ENCODE peak calls at places on chromosome 7, in seven cellular contexts. One of them, this sample, is unnamed.

GRCh38 chr7:139596626-139597025 is 73.1 kb downstream of the CLEC2L start:
- DNase-seq in OCI-LY7: no peak
- DNase-seq in GM23338: no peak
- DNase-seq in GM12878: no peak
- DNase-seq in H1: no peak
- DNase-seq in hepatocyte: no peak
- DNase-seq in astrocyte: no peak
- DNase-seq in this sample: no peak

GRCh38 chr7:28953628-28954027 is 4.5 kb downstream of the TRIL start:
- DNase-seq in OCI-LY7: no peak
- DNase-seq in GM23338: no peak
- DNase-seq in GM12878: no peak
- DNase-seq in H1: no peak
- DNase-seq in hepatocyte: no peak
- DNase-seq in astrocyte: peak; percentile 71
- DNase-seq in this sample: no peak

GRCh38 chr7:30465342-30466170 is 13.0 kb downstream of the NOD1 start:
- DNase-seq in OCI-LY7: no peak
- DNase-seq in GM23338: no peak
- DNase-seq in GM12878: no peak
- DNase-seq in H1: no peak
- DNase-seq in hepatocyte: no peak
- DNase-seq in astrocyte: no peak
- DNase-seq in this sample: no peak

GRCh38 chr7:5625938-5626337 is 155.5 kb downstream of the RNF216 start:
- DNase-seq in OCI-LY7: no peak
- DNase-seq in GM23338: no peak
- DNase-seq in GM12878: no peak
- DNase-seq in H1: no peak
- DNase-seq in hepatocyte: peak; percentile 38
- DNase-seq in astrocyte: peak; percentile 90
- DNase-seq in this sample: peak; percentile 38

GRCh38 chr7:35753761-35754603 is 46.9 kb upstream of the SEPTIN7 start:
- DNase-seq in OCI-LY7: no peak
- DNase-seq in GM23338: no peak
- DNase-seq in GM12878: no peak
- DNase-seq in H1: no peak
- DNase-seq in hepatocyte: peak; percentile 57
- DNase-seq in astrocyte: peak; percentile 10
- DNase-seq in this sample: no peak

GRCh38 chr7:40983106-40983505 is 719.8 kb downstream of the INHBA start:
- DNase-seq in OCI-LY7: no peak
- DNase-seq in GM23338: no peak
- DNase-seq in GM12878: no peak
- DNase-seq in H1: no peak
- DNase-seq in hepatocyte: no peak
- DNase-seq in astrocyte: no peak
- DNase-seq in this sample: no peak

GRCh38 chr7:15686209-15686956 is at the start of gene MEOX2:
- DNase-seq in OCI-LY7: no peak
- DNase-seq in GM23338: peak; percentile 63
- DNase-seq in GM12878: no peak
- DNase-seq in H1: no peak
- DNase-seq in hepatocyte: peak; percentile 47
- DNase-seq in astrocyte: peak; percentile 12
- DNase-seq in this sample: no peak

GRCh38 chr7:129423700-129424410 is 10.4 kb upstream of the STRIP2 start:
- DNase-seq in OCI-LY7: no peak
- DNase-seq in GM23338: no peak
- DNase-seq in GM12878: no peak
- DNase-seq in H1: no peak
- DNase-seq in hepatocyte: no peak
- DNase-seq in astrocyte: peak; percentile 10
- DNase-seq in this sample: peak; percentile 53

GRCh38 chr7:31056775-31057346 is 4.8 kb downstream of the ADCYAP1R1 start:
- DNase-seq in OCI-LY7: no peak
- DNase-seq in GM23338: peak; percentile 64
- DNase-seq in GM12878: no peak
- DNase-seq in H1: no peak
- DNase-seq in hepatocyte: no peak
- DNase-seq in astrocyte: no peak
- DNase-seq in this sample: peak; percentile 3

GRCh38 chr7:111532625-111533024 is 29.7 kb downstream of the IMMP2L start:
- DNase-seq in OCI-LY7: no peak
- DNase-seq in GM23338: no peak
- DNase-seq in GM12878: no peak
- DNase-seq in H1: no peak
- DNase-seq in hepatocyte: no peak
- DNase-seq in astrocyte: no peak
- DNase-seq in this sample: no peak

GRCh38 chr7:132687981-132688383 is 111.7 kb upstream of the PLXNA4 start:
- DNase-seq in OCI-LY7: no peak
- DNase-seq in GM23338: no peak
- DNase-seq in GM12878: no peak
- DNase-seq in H1: peak; percentile 39
- DNase-seq in hepatocyte: no peak
- DNase-seq in astrocyte: no peak
- DNase-seq in this sample: no peak

DNA sequence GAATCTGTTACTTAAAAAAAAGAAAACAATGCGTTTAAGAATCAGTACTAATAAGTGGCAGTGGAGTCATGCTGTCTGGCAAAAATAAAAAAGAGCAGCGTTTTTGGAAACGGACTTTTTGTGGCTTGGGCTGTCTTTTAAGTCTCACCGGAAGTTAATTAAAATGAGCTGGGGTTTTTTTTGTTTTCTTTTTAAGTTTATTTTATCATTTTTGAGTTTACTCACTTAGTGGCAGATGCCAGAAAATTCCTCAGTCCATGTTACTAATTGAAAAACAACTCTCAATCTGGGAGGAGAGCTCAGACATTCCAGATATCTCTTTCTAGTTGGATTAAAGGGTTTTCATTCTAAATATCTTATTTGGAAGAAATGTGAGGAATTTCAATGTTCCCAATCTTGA is 133.8 kb upstream of the AGR3 start:
- DNase-seq in OCI-LY7: no peak
- DNase-seq in GM23338: no peak
- DNase-seq in GM12878: no peak
- DNase-seq in H1: no peak
- DNase-seq in hepatocyte: no peak
- DNase-seq in astrocyte: peak; percentile 80
- DNase-seq in this sample: no peak
- H3K4me2 ChIP-seq in OCI-LY7: no peak overlapping the region
- H3K4me2 ChIP-seq in GM23338: no peak overlapping the region
- H3K4me2 ChIP-seq in GM12878: no peak overlapping the region
- H3K4me2 ChIP-seq in H1: no peak overlapping the region
- H3K4me2 ChIP-seq in hepatocyte: no peak overlapping the region
- H3K4me2 ChIP-seq in astrocyte: peak overlapping the region; percentile 36
- H3K4me2 ChIP-seq in this sample: no peak overlapping the region

GRCh38 chr7:158838238-158838637 is 8.9 kb upstream of the ESYT2 start:
- DNase-seq in OCI-LY7: no peak
- DNase-seq in GM23338: no peak
- DNase-seq in GM12878: no peak
- DNase-seq in H1: no peak
- DNase-seq in hepatocyte: no peak
- DNase-seq in astrocyte: no peak
- DNase-seq in this sample: no peak

GRCh38 chr7:158832994-158833393 is 3.7 kb upstream of the ESYT2 start:
- DNase-seq in OCI-LY7: no peak
- DNase-seq in GM23338: no peak
- DNase-seq in GM12878: no peak
- DNase-seq in H1: no peak
- DNase-seq in hepatocyte: no peak
- DNase-seq in astrocyte: no peak
- DNase-seq in this sample: no peak

GRCh38 chr7:158836692-158837091 is 7.4 kb upstream of the ESYT2 start:
- DNase-seq in OCI-LY7: no peak
- DNase-seq in GM23338: no peak
- DNase-seq in GM12878: no peak
- DNase-seq in H1: no peak
- DNase-seq in hepatocyte: no peak
- DNase-seq in astrocyte: no peak
- DNase-seq in this sample: no peak

GRCh38 chr7:158837790-158838189 is 8.5 kb upstream of the ESYT2 start:
- DNase-seq in OCI-LY7: no peak
- DNase-seq in GM23338: no peak
- DNase-seq in GM12878: no peak
- DNase-seq in H1: no peak
- DNase-seq in hepatocyte: no peak
- DNase-seq in astrocyte: no peak
- DNase-seq in this sample: no peak

GRCh38 chr7:158834799-158835784 is 5.8 kb upstream of the ESYT2 start:
- DNase-seq in OCI-LY7: no peak
- DNase-seq in GM23338: no peak
- DNase-seq in GM12878: no peak
- DNase-seq in H1: no peak
- DNase-seq in hepatocyte: no peak
- DNase-seq in astrocyte: no peak
- DNase-seq in this sample: no peak
- H2AFZ ChIP-seq in OCI-LY7: no peak overlapping the region
- H2AFZ ChIP-seq in GM23338: no peak overlapping the region
- H2AFZ ChIP-seq in GM12878: no peak overlapping the region
- H2AFZ ChIP-seq in H1: no peak overlapping the region
- H2AFZ ChIP-seq in hepatocyte: no peak overlapping the region
- H2AFZ ChIP-seq in astrocyte: no peak overlapping the region
- H2AFZ ChIP-seq in this sample: no peak overlapping the region

GRCh38 chr7:95693551-95694333 is 78.6 kb upstream of the DYNC1I1 start:
- DNase-seq in OCI-LY7: no peak
- DNase-seq in GM23338: no peak
- DNase-seq in GM12878: no peak
- DNase-seq in H1: no peak
- DNase-seq in hepatocyte: no peak
- DNase-seq in astrocyte: no peak
- DNase-seq in this sample: peak; percentile 15

GRCh38 chr7:95691464-95691863 is 80.9 kb upstream of the DYNC1I1 start:
- DNase-seq in OCI-LY7: no peak
- DNase-seq in GM23338: no peak
- DNase-seq in GM12878: no peak
- DNase-seq in H1: no peak
- DNase-seq in hepatocyte: no peak
- DNase-seq in astrocyte: no peak
- DNase-seq in this sample: peak; percentile 70

GRCh38 chr7:95687759-95688343 is 84.5 kb upstream of the DYNC1I1 start:
- DNase-seq in OCI-LY7: peak; percentile 8
- DNase-seq in GM23338: peak; percentile 64
- DNase-seq in GM12878: no peak
- DNase-seq in H1: no peak
- DNase-seq in hepatocyte: peak; percentile 52
- DNase-seq in astrocyte: no peak
- DNase-seq in this sample: peak; percentile 56

GRCh38 chr7:95688931-95689453 is 83.4 kb upstream of the DYNC1I1 start:
- DNase-seq in OCI-LY7: no peak
- DNase-seq in GM23338: no peak
- DNase-seq in GM12878: no peak
- DNase-seq in H1: no peak
- DNase-seq in hepatocyte: no peak
- DNase-seq in astrocyte: no peak
- DNase-seq in this sample: peak; percentile 52

GRCh38 chr7:95690367-95690947 is 81.9 kb upstream of the DYNC1I1 start:
- DNase-seq in OCI-LY7: peak; percentile 43
- DNase-seq in GM23338: peak; percentile 65
- DNase-seq in GM12878: peak; percentile 8
- DNase-seq in H1: no peak
- DNase-seq in hepatocyte: peak; percentile 53
- DNase-seq in astrocyte: peak; percentile 18
- DNase-seq in this sample: peak; percentile 51
- H3K4me3 ChIP-seq in OCI-LY7: no peak overlapping the region
- H3K4me3 ChIP-seq in GM23338: peak overlapping the region; percentile 27
- H3K4me3 ChIP-seq in GM12878: no peak overlapping the region
- H3K4me3 ChIP-seq in H1: no peak overlapping the region
- H3K4me3 ChIP-seq in hepatocyte: no peak overlapping the region
- H3K4me3 ChIP-seq in astrocyte: no peak overlapping the region
- H3K4me3 ChIP-seq in this sample: no peak overlapping the region

GRCh38 chr7:149240637-149241036 is 1.2 kb downstream of the ZNF212 start:
- DNase-seq in OCI-LY7: no peak
- DNase-seq in GM23338: no peak
- DNase-seq in GM12878: no peak
- DNase-seq in H1: no peak
- DNase-seq in hepatocyte: no peak
- DNase-seq in astrocyte: no peak
- DNase-seq in this sample: no peak

GRCh38 chr7:149248777-149249176 is 9.3 kb downstream of the ZNF212 start:
- DNase-seq in OCI-LY7: no peak
- DNase-seq in GM23338: no peak
- DNase-seq in GM12878: no peak
- DNase-seq in H1: no peak
- DNase-seq in hepatocyte: no peak
- DNase-seq in astrocyte: no peak
- DNase-seq in this sample: no peak

GRCh38 chr7:149241695-149242094 is 2.2 kb downstream of the ZNF212 start:
- DNase-seq in OCI-LY7: no peak
- DNase-seq in GM23338: no peak
- DNase-seq in GM12878: no peak
- DNase-seq in H1: no peak
- DNase-seq in hepatocyte: no peak
- DNase-seq in astrocyte: no peak
- DNase-seq in this sample: no peak

GRCh38 chr7:149245744-149246143 is 6.3 kb downstream of the ZNF212 start:
- DNase-seq in OCI-LY7: no peak
- DNase-seq in GM23338: no peak
- DNase-seq in GM12878: no peak
- DNase-seq in H1: no peak
- DNase-seq in hepatocyte: no peak
- DNase-seq in astrocyte: no peak
- DNase-seq in this sample: no peak

DNA sequence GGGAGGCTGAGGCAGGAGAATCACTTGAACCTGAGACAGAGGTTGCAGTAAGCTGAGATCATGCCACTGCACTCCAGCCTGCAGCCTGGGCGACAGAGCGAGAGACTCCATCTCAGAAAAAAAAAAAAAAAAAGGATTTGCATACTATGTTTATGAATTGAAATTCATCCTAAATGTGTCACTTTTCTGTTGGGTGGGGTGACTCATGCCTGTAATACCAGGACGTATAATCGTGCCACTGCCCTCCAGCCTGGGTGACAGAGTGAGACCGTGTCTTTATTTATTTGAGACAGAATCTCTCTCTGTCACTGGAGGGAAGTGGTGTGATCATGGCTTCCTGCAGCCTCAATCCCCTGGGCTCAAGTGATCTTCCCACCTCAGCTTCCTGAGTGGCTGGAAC is 5.8 kb downstream of the ZNF212 start:
- DNase-seq in OCI-LY7: no peak
- DNase-seq in GM23338: no peak
- DNase-seq in GM12878: no peak
- DNase-seq in H1: no peak
- DNase-seq in hepatocyte: no peak
- DNase-seq in astrocyte: no peak
- DNase-seq in this sample: peak; percentile 44
- H3K4me2 ChIP-seq in OCI-LY7: no peak overlapping the region
- H3K4me2 ChIP-seq in GM23338: no peak overlapping the region
- H3K4me2 ChIP-seq in GM12878: no peak overlapping the region
- H3K4me2 ChIP-seq in H1: no peak overlapping the region
- H3K4me2 ChIP-seq in hepatocyte: no peak overlapping the region
- H3K4me2 ChIP-seq in astrocyte: no peak overlapping the region
- H3K4me2 ChIP-seq in this sample: no peak overlapping the region

GRCh38 chr7:25927626-25927978 is 224.4 kb upstream of the NFE2L3 start:
- DNase-seq in OCI-LY7: no peak
- DNase-seq in GM23338: no peak
- DNase-seq in GM12878: no peak
- DNase-seq in H1: no peak
- DNase-seq in hepatocyte: no peak
- DNase-seq in astrocyte: no peak
- DNase-seq in this sample: no peak
- H2AFZ ChIP-seq in OCI-LY7: no peak overlapping the region
- H2AFZ ChIP-seq in GM23338: no peak overlapping the region
- H2AFZ ChIP-seq in GM12878: no peak overlapping the region
- H2AFZ ChIP-seq in H1: no peak overlapping the region
- H2AFZ ChIP-seq in hepatocyte: no peak overlapping the region
- H2AFZ ChIP-seq in astrocyte: no peak overlapping the region
- H2AFZ ChIP-seq in this sample: no peak overlapping the region

GRCh38 chr7:157687158-157687557 is 350.4 kb downstream of the DNAJB6 start:
- DNase-seq in OCI-LY7: no peak
- DNase-seq in GM23338: no peak
- DNase-seq in GM12878: no peak
- DNase-seq in H1: no peak
- DNase-seq in hepatocyte: no peak
- DNase-seq in astrocyte: no peak
- DNase-seq in this sample: peak; percentile 11
- H3K4me3 ChIP-seq in OCI-LY7: no peak overlapping the region
- H3K4me3 ChIP-seq in GM23338: no peak overlapping the region
- H3K4me3 ChIP-seq in GM12878: no peak overlapping the region
- H3K4me3 ChIP-seq in H1: no peak overlapping the region
- H3K4me3 ChIP-seq in hepatocyte: no peak overlapping the region
- H3K4me3 ChIP-seq in astrocyte: no peak overlapping the region
- H3K4me3 ChIP-seq in this sample: no peak overlapping the region

This sample was measured in PC-3.